ENCODE peak calls at places on chromosomes 1 and 21, in ten cellular contexts. One of them, this sample, is unnamed.

GRCh38 chr1:71303617-71304041 is 222.8 kb upstream of the ZRANB2 start:
- DNase-seq in activated T-cell treated with anti-CD3 and anti-CD28 coated beads for 1 hour: no peak
- DNase-seq in progenitor cell of endocrine pancreas: no peak
- DNase-seq in dorsolateral prefrontal cortex: no peak
- DNase-seq in HTR-8/SVneo: no peak
- DNase-seq in right cardiac atrium: no peak
- DNase-seq in HS-5: no peak
- DNase-seq in germinal center: no peak
- DNase-seq in Karpas-422: no peak
- DNase-seq in foreskin fibroblast: no peak
- DNase-seq in this sample: no peak

GRCh38 chr1:208475449-208475848 is 231.3 kb upstream of the PLXNA2 start:
- DNase-seq in Karpas-422: no peak
- DNase-seq in HS-5: no peak
- DNase-seq in activated T-cell treated with anti-CD3 and anti-CD28 coated beads for 1 hour: no peak
- DNase-seq in germinal center: no peak
- DNase-seq in dorsolateral prefrontal cortex: no peak
- DNase-seq in right cardiac atrium: peak
- DNase-seq in HTR-8/SVneo: no peak
- DNase-seq in foreskin fibroblast: peak
- DNase-seq in progenitor cell of endocrine pancreas: no peak
- DNase-seq in this sample: no peak

GRCh38 chr1:186195377-186195931 is 179.6 kb downstream of the TPR start:
- DNase-seq in dorsolateral prefrontal cortex: no peak
- DNase-seq in HS-5: no peak
- DNase-seq in right cardiac atrium: no peak
- DNase-seq in HTR-8/SVneo: no peak
- DNase-seq in progenitor cell of endocrine pancreas: no peak
- DNase-seq in foreskin fibroblast: no peak
- DNase-seq in Karpas-422: no peak
- DNase-seq in germinal center: no peak
- DNase-seq in activated T-cell treated with anti-CD3 and anti-CD28 coated beads for 1 hour: no peak
- DNase-seq in this sample: no peak

GRCh38 chr1:29415156-29415830 is 179.0 kb downstream of the PTPRU start:
- DNase-seq in Karpas-422: peak
- DNase-seq in HTR-8/SVneo: peak
- DNase-seq in progenitor cell of endocrine pancreas: no peak
- DNase-seq in activated T-cell treated with anti-CD3 and anti-CD28 coated beads for 1 hour: no peak
- DNase-seq in foreskin fibroblast: no peak
- DNase-seq in right cardiac atrium: no peak
- DNase-seq in dorsolateral prefrontal cortex: no peak
- DNase-seq in HS-5: no peak
- DNase-seq in germinal center: no peak
- DNase-seq in this sample: no peak

GRCh38 chr21:17458279-17458678 is 54.6 kb upstream of the CXADR start:
- DNase-seq in germinal center: no peak
- DNase-seq in Karpas-422: no peak
- DNase-seq in progenitor cell of endocrine pancreas: no peak
- DNase-seq in foreskin fibroblast: no peak
- DNase-seq in activated T-cell treated with anti-CD3 and anti-CD28 coated beads for 1 hour: no peak
- DNase-seq in HS-5: no peak
- DNase-seq in right cardiac atrium: no peak
- DNase-seq in HTR-8/SVneo: no peak
- DNase-seq in dorsolateral prefrontal cortex: no peak
- DNase-seq in this sample: no peak

GRCh38 chr1:232038704-232039103 is 412.1 kb downstream of the DISC1 start:
- DNase-seq in HS-5: no peak
- DNase-seq in progenitor cell of endocrine pancreas: no peak
- DNase-seq in Karpas-422: no peak
- DNase-seq in germinal center: no peak
- DNase-seq in activated T-cell treated with anti-CD3 and anti-CD28 coated beads for 1 hour: no peak
- DNase-seq in right cardiac atrium: peak
- DNase-seq in HTR-8/SVneo: no peak
- DNase-seq in foreskin fibroblast: peak
- DNase-seq in dorsolateral prefrontal cortex: no peak
- DNase-seq in this sample: no peak

GRCh38 chr1:184597652-184598357 is 156.9 kb downstream of the EDEM3 start:
- DNase-seq in germinal center: no peak
- DNase-seq in Karpas-422: no peak
- DNase-seq in activated T-cell treated with anti-CD3 and anti-CD28 coated beads for 1 hour: no peak
- DNase-seq in HS-5: peak
- DNase-seq in foreskin fibroblast: peak
- DNase-seq in HTR-8/SVneo: no peak
- DNase-seq in progenitor cell of endocrine pancreas: no peak
- DNase-seq in right cardiac atrium: no peak
- DNase-seq in dorsolateral prefrontal cortex: no peak
- DNase-seq in this sample: no peak

GRCh38 chr1:32199717-32200072 is 700 bp upstream of the CCDC28B start:
- DNase-seq in HS-5: no peak
- DNase-seq in HTR-8/SVneo: no peak
- DNase-seq in germinal center: no peak
- DNase-seq in foreskin fibroblast: peak
- DNase-seq in progenitor cell of endocrine pancreas: no peak
- DNase-seq in right cardiac atrium: peak
- DNase-seq in activated T-cell treated with anti-CD3 and anti-CD28 coated beads for 1 hour: no peak
- DNase-seq in dorsolateral prefrontal cortex: no peak
- DNase-seq in Karpas-422: no peak
- DNase-seq in this sample: no peak

GRCh38 chr1:921011-921837 is 2.5 kb upstream of the SAMD11 start:
- DNase-seq in germinal center: peak
- DNase-seq in Karpas-422: peak
- DNase-seq in right cardiac atrium: peak
- DNase-seq in progenitor cell of endocrine pancreas: peak
- DNase-seq in HS-5: no peak
- DNase-seq in HTR-8/SVneo: peak
- DNase-seq in dorsolateral prefrontal cortex: no peak
- DNase-seq in activated T-cell treated with anti-CD3 and anti-CD28 coated beads for 1 hour: no peak
- DNase-seq in foreskin fibroblast: peak
- DNase-seq in this sample: peak

GRCh38 chr1:109877320-109877771 is 33.3 kb upstream of the CSF1 start:
- DNase-seq in HS-5: peak
- DNase-seq in right cardiac atrium: peak
- DNase-seq in Karpas-422: no peak
- DNase-seq in progenitor cell of endocrine pancreas: no peak
- DNase-seq in activated T-cell treated with anti-CD3 and anti-CD28 coated beads for 1 hour: no peak
- DNase-seq in HTR-8/SVneo: peak
- DNase-seq in foreskin fibroblast: peak
- DNase-seq in dorsolateral prefrontal cortex: no peak
- DNase-seq in germinal center: no peak
- DNase-seq in this sample: peak

GRCh38 chr1:62689524-62689923 is 1.3 kb upstream of the DOCK7 start:
- DNase-seq in foreskin fibroblast: peak
- DNase-seq in dorsolateral prefrontal cortex: no peak
- DNase-seq in Karpas-422: no peak
- DNase-seq in activated T-cell treated with anti-CD3 and anti-CD28 coated beads for 1 hour: no peak
- DNase-seq in right cardiac atrium: no peak
- DNase-seq in HS-5: peak
- DNase-seq in progenitor cell of endocrine pancreas: no peak
- DNase-seq in HTR-8/SVneo: no peak
- DNase-seq in germinal center: no peak
- DNase-seq in this sample: no peak

GRCh38 chr1:47931395-47931794 is 65.8 kb downstream of the TRABD2B start:
- DNase-seq in Karpas-422: peak
- DNase-seq in dorsolateral prefrontal cortex: no peak
- DNase-seq in HS-5: no peak
- DNase-seq in progenitor cell of endocrine pancreas: no peak
- DNase-seq in foreskin fibroblast: peak
- DNase-seq in activated T-cell treated with anti-CD3 and anti-CD28 coated beads for 1 hour: no peak
- DNase-seq in right cardiac atrium: no peak
- DNase-seq in HTR-8/SVneo: no peak
- DNase-seq in germinal center: peak
- DNase-seq in this sample: no peak

GRCh38 chr1:1889847-1890505 is 911 bp downstream of the GNB1 start:
- DNase-seq in dorsolateral prefrontal cortex: no peak
- DNase-seq in HTR-8/SVneo: no peak
- DNase-seq in right cardiac atrium: peak
- DNase-seq in progenitor cell of endocrine pancreas: no peak
- DNase-seq in germinal center: peak
- DNase-seq in foreskin fibroblast: peak
- DNase-seq in activated T-cell treated with anti-CD3 and anti-CD28 coated beads for 1 hour: no peak
- DNase-seq in HS-5: no peak
- DNase-seq in Karpas-422: peak
- DNase-seq in this sample: peak

GRCh38 chr1:160781129-160781808 is 14.7 kb upstream of the LY9 start:
- DNase-seq in HS-5: no peak
- DNase-seq in right cardiac atrium: no peak
- DNase-seq in dorsolateral prefrontal cortex: no peak
- DNase-seq in HTR-8/SVneo: no peak
- DNase-seq in activated T-cell treated with anti-CD3 and anti-CD28 coated beads for 1 hour: no peak
- DNase-seq in Karpas-422: no peak
- DNase-seq in foreskin fibroblast: no peak
- DNase-seq in germinal center: no peak
- DNase-seq in progenitor cell of endocrine pancreas: peak
- DNase-seq in this sample: no peak

GRCh38 chr1:36253463-36253862 is 29.2 kb downstream of the THRAP3 start:
- DNase-seq in HS-5: no peak
- DNase-seq in HTR-8/SVneo: no peak
- DNase-seq in dorsolateral prefrontal cortex: no peak
- DNase-seq in progenitor cell of endocrine pancreas: no peak
- DNase-seq in right cardiac atrium: no peak
- DNase-seq in foreskin fibroblast: peak
- DNase-seq in Karpas-422: no peak
- DNase-seq in activated T-cell treated with anti-CD3 and anti-CD28 coated beads for 1 hour: no peak
- DNase-seq in germinal center: no peak
- DNase-seq in this sample: no peak

GRCh38 chr1:2044510-2045319 is 5.5 kb upstream of the PRKCZ start:
- DNase-seq in foreskin fibroblast: peak
- DNase-seq in progenitor cell of endocrine pancreas: peak
- DNase-seq in Karpas-422: peak
- DNase-seq in dorsolateral prefrontal cortex: peak
- DNase-seq in HTR-8/SVneo: peak
- DNase-seq in germinal center: peak
- DNase-seq in activated T-cell treated with anti-CD3 and anti-CD28 coated beads for 1 hour: peak
- DNase-seq in HS-5: no peak
- DNase-seq in right cardiac atrium: peak
- DNase-seq in this sample: peak

GRCh38 chr1:182770193-182770592 is 19.4 kb upstream of the NPL start:
- DNase-seq in progenitor cell of endocrine pancreas: no peak
- DNase-seq in dorsolateral prefrontal cortex: no peak
- DNase-seq in activated T-cell treated with anti-CD3 and anti-CD28 coated beads for 1 hour: no peak
- DNase-seq in Karpas-422: no peak
- DNase-seq in germinal center: no peak
- DNase-seq in HS-5: no peak
- DNase-seq in right cardiac atrium: no peak
- DNase-seq in foreskin fibroblast: no peak
- DNase-seq in HTR-8/SVneo: no peak
- DNase-seq in this sample: no peak

GRCh38 chr21:29182674-29183073 is 52.2 kb downstream of the MAP3K7CL start:
- DNase-seq in right cardiac atrium: no peak
- DNase-seq in dorsolateral prefrontal cortex: no peak
- DNase-seq in germinal center: no peak
- DNase-seq in foreskin fibroblast: no peak
- DNase-seq in progenitor cell of endocrine pancreas: no peak
- DNase-seq in HS-5: no peak
- DNase-seq in Karpas-422: no peak
- DNase-seq in activated T-cell treated with anti-CD3 and anti-CD28 coated beads for 1 hour: no peak
- DNase-seq in HTR-8/SVneo: no peak
- DNase-seq in this sample: no peak

GRCh38 chr21:44301961-44302406 is 2.1 kb downstream of the PFKL start:
- DNase-seq in right cardiac atrium: no peak
- DNase-seq in foreskin fibroblast: no peak
- DNase-seq in dorsolateral prefrontal cortex: peak
- DNase-seq in germinal center: no peak
- DNase-seq in progenitor cell of endocrine pancreas: no peak
- DNase-seq in HS-5: no peak
- DNase-seq in Karpas-422: no peak
- DNase-seq in HTR-8/SVneo: no peak
- DNase-seq in activated T-cell treated with anti-CD3 and anti-CD28 coated beads for 1 hour: no peak
- DNase-seq in this sample: no peak

GRCh38 chr1:197171531-197171930 is 25.1 kb upstream of the ASPM start:
- DNase-seq in activated T-cell treated with anti-CD3 and anti-CD28 coated beads for 1 hour: no peak
- DNase-seq in HTR-8/SVneo: no peak
- DNase-seq in foreskin fibroblast: no peak
- DNase-seq in progenitor cell of endocrine pancreas: no peak
- DNase-seq in right cardiac atrium: no peak
- DNase-seq in dorsolateral prefrontal cortex: no peak
- DNase-seq in HS-5: no peak
- DNase-seq in germinal center: no peak
- DNase-seq in Karpas-422: no peak
- DNase-seq in this sample: no peak

GRCh38 chr1:86155807-86156561 is 588 bp downstream of the COL24A1 start:
- DNase-seq in germinal center: no peak
- DNase-seq in HTR-8/SVneo: no peak
- DNase-seq in progenitor cell of endocrine pancreas: peak
- DNase-seq in Karpas-422: peak
- DNase-seq in foreskin fibroblast: peak
- DNase-seq in activated T-cell treated with anti-CD3 and anti-CD28 coated beads for 1 hour: no peak
- DNase-seq in right cardiac atrium: peak
- DNase-seq in dorsolateral prefrontal cortex: peak
- DNase-seq in HS-5: no peak
- DNase-seq in this sample: peak